ENCODE peak calls at places on chromosomes 12 and 14, in four cellular contexts. One of them, this sample, is unnamed.

GRCh38 chr14:95519699-95520098 is 3.2 kb upstream of the SYNE3 start:
- DNase-seq in HepG2: no peak
- DNase-seq in GM12878: no peak
- DNase-seq in H1: no peak
- DNase-seq in this sample: no peak

GRCh38 chr12:130948136-130948535 is 5.6 kb upstream of the ADGRD1 start:
- DNase-seq in HepG2: no peak
- DNase-seq in GM12878: no peak
- DNase-seq in H1: peak
- DNase-seq in this sample: no peak

GRCh38 chr14:59254146-59254910 is 65.9 kb downstream of the DAAM1 start:
- DNase-seq in H1: no peak
- DNase-seq in GM12878: no peak
- DNase-seq in HepG2: no peak
- DNase-seq in this sample: no peak

GRCh38 chr12:117854339-117855012 is 114.3 kb downstream of the KSR2 start:
- DNase-seq in GM12878: no peak
- DNase-seq in HepG2: peak
- DNase-seq in H1: peak
- DNase-seq in this sample: peak

GRCh38 chr12:120790114-120790513 is 64.5 kb downstream of the ACADS start:
- DNase-seq in HepG2: no peak
- DNase-seq in H1: no peak
- DNase-seq in GM12878: no peak
- DNase-seq in this sample: no peak

GRCh38 chr12:53300187-53300586 is 692 bp downstream of the MYG1 start:
- DNase-seq in HepG2: no peak
- DNase-seq in H1: no peak
- DNase-seq in GM12878: no peak
- DNase-seq in this sample: no peak

GRCh38 chr12:119020377-119021360 is 39.3 kb downstream of the SRRM4 start:
- DNase-seq in HepG2: peak
- DNase-seq in H1: peak
- DNase-seq in GM12878: no peak
- DNase-seq in this sample: peak

GRCh38 chr14:68658029-68658509 is 134.8 kb downstream of the ZFP36L1 start:
- DNase-seq in GM12878: no peak
- DNase-seq in H1: no peak
- DNase-seq in HepG2: no peak
- DNase-seq in this sample: no peak

GRCh38 chr12:15004401-15004800 is 31.6 kb downstream of the PDE6H start:
- DNase-seq in HepG2: no peak
- DNase-seq in H1: no peak
- DNase-seq in GM12878: no peak
- DNase-seq in this sample: no peak

GRCh38 chr12:9039397-9039977 is 50.1 kb downstream of the KLRG1 start:
- DNase-seq in HepG2: peak
- DNase-seq in H1: no peak
- DNase-seq in GM12878: no peak
- DNase-seq in this sample: peak

GRCh38 chr12:27523305-27523641 is 733 bp upstream of the PPFIBP1 start:
- DNase-seq in HepG2: no peak
- DNase-seq in H1: no peak
- DNase-seq in GM12878: no peak
- DNase-seq in this sample: no peak

GRCh38 chr14:77086017-77086727 is 11.9 kb upstream of the CIPC start:
- DNase-seq in H1: no peak
- DNase-seq in HepG2: peak
- DNase-seq in GM12878: no peak
- DNase-seq in this sample: no peak

GRCh38 chr14:73723799-73724621 is 9.8 kb upstream of the PNMA1 start:
- DNase-seq in H1: no peak
- DNase-seq in GM12878: no peak
- DNase-seq in HepG2: no peak
- DNase-seq in this sample: peak

GRCh38 chr12:78143717-78144116 is 313.0 kb downstream of the NAV3 start:
- DNase-seq in GM12878: no peak
- DNase-seq in H1: no peak
- DNase-seq in HepG2: no peak
- DNase-seq in this sample: no peak

GRCh38 chr12:70948236-70948975 is 27.9 kb upstream of the PTPRR start:
- DNase-seq in HepG2: no peak
- DNase-seq in GM12878: no peak
- DNase-seq in H1: no peak
- DNase-seq in this sample: no peak

GRCh38 chr12:115135800-115136211 is 451.8 kb upstream of the TBX3 start:
- DNase-seq in GM12878: no peak
- DNase-seq in HepG2: no peak
- DNase-seq in H1: no peak
- DNase-seq in this sample: no peak

GRCh38 chr14:92717571-92718042 is 30.8 kb downstream of the LGMN start:
- DNase-seq in HepG2: no peak
- DNase-seq in H1: no peak
- DNase-seq in GM12878: no peak
- DNase-seq in this sample: no peak

GRCh38 chr12:6285063-6285477 is 25.4 kb upstream of the PLEKHG6 start:
- DNase-seq in H1: no peak
- DNase-seq in GM12878: no peak
- DNase-seq in HepG2: peak
- DNase-seq in this sample: peak

GRCh38 chr12:6638305-6638704 is 2.5 kb upstream of the LPAR5 start:
- DNase-seq in GM12878: no peak
- DNase-seq in H1: no peak
- DNase-seq in HepG2: no peak
- DNase-seq in this sample: peak

GRCh38 chr14:26123459-26123858 is 474.4 kb downstream of the NOVA1 start:
- DNase-seq in GM12878: no peak
- DNase-seq in H1: no peak
- DNase-seq in HepG2: no peak
- DNase-seq in this sample: no peak

GRCh38 chr12:71371132-71371531 is 68.5 kb upstream of the LGR5 start:
- DNase-seq in H1: no peak
- DNase-seq in GM12878: no peak
- DNase-seq in HepG2: peak
- DNase-seq in this sample: no peak

GRCh38 chr12:68785358-68785757 is 22.6 kb upstream of the MDM2 start:
- DNase-seq in HepG2: no peak
- DNase-seq in H1: no peak
- DNase-seq in GM12878: no peak
- DNase-seq in this sample: no peak

GRCh38 chr12:121124402-121125109 is 8.1 kb upstream of the P2RX7 start:
- DNase-seq in H1: no peak
- DNase-seq in HepG2: peak
- DNase-seq in GM12878: no peak
- DNase-seq in this sample: no peak

GRCh38 chr14:106318700-106319099 is 792.3 kb downstream of the TMEM121 start:
- DNase-seq in GM12878: no peak
- DNase-seq in HepG2: no peak
- DNase-seq in H1: no peak
- DNase-seq in this sample: peak

GRCh38 chr14:85416771-85417170 is 113.2 kb upstream of the FLRT2 start:
- DNase-seq in H1: no peak
- DNase-seq in HepG2: no peak
- DNase-seq in GM12878: no peak
- DNase-seq in this sample: no peak

GRCh38 chr12:43988838-43989560 is 153.1 kb downstream of the TMEM117 start:
- DNase-seq in HepG2: no peak
- DNase-seq in H1: no peak
- DNase-seq in GM12878: peak
- DNase-seq in this sample: no peak

GRCh38 chr12:132608231-132609171 is 1.9 kb downstream of the LRCOL1 start:
- DNase-seq in H1: no peak
- DNase-seq in HepG2: peak
- DNase-seq in GM12878: no peak
- DNase-seq in this sample: no peak

GRCh38 chr14:104517867-104518266 is 61.7 kb upstream of the C14orf180 start:
- DNase-seq in H1: no peak
- DNase-seq in GM12878: no peak
- DNase-seq in HepG2: no peak
- DNase-seq in this sample: no peak

GRCh38 chr12:63066782-63067181 is 84.2 kb downstream of the AVPR1A start:
- DNase-seq in H1: no peak
- DNase-seq in HepG2: no peak
- DNase-seq in GM12878: no peak
- DNase-seq in this sample: no peak
- TF ChIP-seq BRCA1 in H1: no peak
- TF ChIP-seq BRCA1 in HepG2: no peak
- TF ChIP-seq BRCA1 in GM12878: no peak
- TF ChIP-seq BRCA1 in this sample: no peak

GRCh38 chr12:32893458-32893857 is 3.1 kb downstream of the PKP2 start:
- DNase-seq in H1: no peak
- DNase-seq in HepG2: peak
- DNase-seq in GM12878: no peak
- DNase-seq in this sample: no peak
- TF ChIP-seq BRCA1 in H1: no peak
- TF ChIP-seq BRCA1 in HepG2: no peak
- TF ChIP-seq BRCA1 in GM12878: no peak
- TF ChIP-seq BRCA1 in this sample: no peak

DNA sequence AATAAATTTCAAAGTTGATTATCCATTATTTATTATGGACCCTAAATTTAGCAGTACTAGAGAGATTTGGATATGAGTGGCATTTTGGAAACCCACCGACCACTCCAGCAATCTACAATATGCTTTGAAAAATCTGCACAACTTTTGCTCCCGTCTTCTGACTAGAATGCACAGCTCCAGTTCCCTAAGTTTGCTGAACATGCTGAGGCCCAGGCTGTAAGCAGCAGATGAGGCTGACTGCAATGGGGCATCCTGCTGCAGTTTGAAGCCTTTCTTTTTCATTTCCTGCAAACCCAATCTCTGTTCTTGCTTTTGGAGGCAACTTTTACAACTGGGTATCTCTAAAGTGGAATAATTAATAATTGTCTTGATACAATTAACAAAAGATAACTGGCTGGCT is 405.8 kb downstream of the ATP23 start:
- DNase-seq in H1: no peak
- DNase-seq in GM12878: no peak
- DNase-seq in HepG2: no peak
- DNase-seq in this sample: no peak
- TF ChIP-seq BRCA1 in H1: no peak
- TF ChIP-seq BRCA1 in GM12878: no peak
- TF ChIP-seq BRCA1 in HepG2: no peak
- TF ChIP-seq BRCA1 in this sample: no peak

GRCh38 chr12:109097435-109098141 is at the start of gene UNG:
- DNase-seq in GM12878: peak
- DNase-seq in H1: peak
- DNase-seq in HepG2: peak
- DNase-seq in this sample: peak
- TF ChIP-seq BRCA1 in GM12878: no peak
- TF ChIP-seq BRCA1 in H1: no peak
- TF ChIP-seq BRCA1 in HepG2: no peak
- TF ChIP-seq BRCA1 in this sample: no peak

DNA sequence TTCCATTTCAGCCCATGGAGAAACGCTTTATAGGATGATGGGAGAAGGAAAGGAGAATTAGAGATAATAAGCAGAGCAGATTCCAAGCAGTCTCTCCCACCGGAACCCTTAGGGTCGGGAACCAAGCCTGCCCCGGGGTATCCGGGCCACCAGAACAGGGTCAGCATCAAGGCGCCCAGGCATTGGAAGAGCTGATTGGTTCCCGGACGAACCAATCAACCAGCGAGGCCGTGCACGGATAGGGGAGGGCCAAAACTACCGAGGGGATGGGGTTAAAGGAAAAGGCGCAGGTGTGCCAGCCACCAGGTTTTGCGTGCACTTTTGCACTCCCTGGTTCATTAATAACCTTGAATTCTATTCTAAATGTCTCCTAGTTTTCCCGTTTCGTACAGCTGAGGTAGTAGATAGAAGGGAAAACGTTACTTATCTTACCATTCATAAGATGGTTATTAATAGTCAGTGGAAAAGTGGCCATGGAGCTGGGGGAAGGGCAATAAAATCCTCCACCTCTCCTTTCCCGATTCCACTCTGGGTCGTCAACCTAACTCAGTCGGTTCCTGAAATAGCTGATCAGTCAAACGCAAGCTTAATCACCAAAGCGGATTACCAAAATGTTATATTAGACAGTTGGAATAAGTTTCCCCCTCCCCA is 1.6 kb downstream of the PPM1H start:
- DNase-seq in H1: no peak
- DNase-seq in HepG2: peak
- DNase-seq in GM12878: no peak
- DNase-seq in this sample: peak
- TF ChIP-seq BRCA1 in H1: no peak
- TF ChIP-seq BRCA1 in HepG2: no peak
- TF ChIP-seq BRCA1 in GM12878: no peak
- TF ChIP-seq BRCA1 in this sample: no peak